ENCODE peak calls at places on chromosome 15, in four cellular contexts. One of them, this sample, is unnamed.

GRCh38 chr15:86079491-86080266 is at the start of gene AGBL1:
- DNase-seq in NCI-H2171: no peak
- DNase-seq in neural crest cell: no peak
- DNase-seq in SW480: no peak
- DNase-seq in this sample: no peak

GRCh38 chr15:70451861-70452653 is 311.3 kb downstream of the UACA start:
- DNase-seq in SW480: peak; percentile 27
- DNase-seq in NCI-H2171: no peak
- DNase-seq in neural crest cell: no peak
- DNase-seq in this sample: no peak

GRCh38 chr15:45048784-45049631 is 26.0 kb downstream of the SORD start:
- DNase-seq in NCI-H2171: no peak
- DNase-seq in neural crest cell: no peak
- DNase-seq in SW480: no peak
- DNase-seq in this sample: no peak

GRCh38 chr15:96108405-96108804 is 222.1 kb upstream of the NR2F2 start:
- DNase-seq in neural crest cell: no peak
- DNase-seq in SW480: no peak
- DNase-seq in NCI-H2171: no peak
- DNase-seq in this sample: no peak

GRCh38 chr15:85751731-85752421 is 42.8 kb downstream of the KLHL25 start:
- DNase-seq in SW480: no peak
- DNase-seq in NCI-H2171: no peak
- DNase-seq in neural crest cell: peak; percentile 57
- DNase-seq in this sample: no peak

GRCh38 chr15:39509941-39510845 is 70.7 kb upstream of the THBS1 start:
- DNase-seq in NCI-H2171: no peak
- DNase-seq in SW480: no peak
- DNase-seq in neural crest cell: no peak
- DNase-seq in this sample: no peak

GRCh38 chr15:30992073-30992363 is 590 bp upstream of the MTMR10 start:
- DNase-seq in neural crest cell: no peak
- DNase-seq in NCI-H2171: no peak
- DNase-seq in SW480: no peak
- DNase-seq in this sample: no peak

GRCh38 chr15:47431501-47431900 is 285.8 kb upstream of the SEMA6D start:
- DNase-seq in neural crest cell: no peak
- DNase-seq in SW480: no peak
- DNase-seq in NCI-H2171: no peak
- DNase-seq in this sample: no peak

GRCh38 chr15:31598620-31599019 is 272.0 kb downstream of the KLF13 start:
- DNase-seq in NCI-H2171: no peak
- DNase-seq in SW480: peak; percentile 8
- DNase-seq in neural crest cell: no peak
- DNase-seq in this sample: no peak

GRCh38 chr15:51103330-51103729 is 8.6 kb upstream of the TNFAIP8L3 start:
- DNase-seq in NCI-H2171: no peak
- DNase-seq in SW480: no peak
- DNase-seq in neural crest cell: no peak
- DNase-seq in this sample: no peak

GRCh38 chr15:63860161-63860954 is 26.6 kb upstream of the HERC1 start:
- DNase-seq in neural crest cell: no peak
- DNase-seq in SW480: no peak
- DNase-seq in NCI-H2171: peak; percentile 68
- DNase-seq in this sample: no peak

This sample was measured in thoracic aorta.